ENCODE peak calls at places on chromosome 19, in nine cellular contexts. Q is HEK293T; I is AG09319; S is NCI-H2029; L is HTR-8/SVneo; X is SK-N-MC; H is T-helper 1 cell; J is NT2/D1; M is activated T-cell treated with anti-CD3 and anti-CD28 coated beads, Interleukin-2, amount 50 U/mL, for 24 hours. W is an unnamed sample.

GRCh38 chr19:48867922-48868195 is 558 bp downstream of the PLEKHA4 start:
- DNase-seq in S (no peak), L (no peak), Q (no peak), X (no peak), H (no peak), I (no peak), M (no peak), J (no peak), W (no peak)

GRCh38 chr19:55080915-55081772 is 5.5 kb downstream of the EPS8L1 start:
- DNase-seq in X (no peak), J (no peak), I (no peak), L (peak), H (peak), Q (peak), S (peak), M (peak), W (peak)

GRCh38 chr19:44822670-44823372 is 13.9 kb downstream of the BCAM start:
- DNase-seq in J (no peak), H (no peak), S (no peak), M (no peak), L (no peak), X (no peak), Q (no peak), I (no peak), W (no peak)

GRCh38 chr19:32649751-32650150 is 25.2 kb downstream of the ANKRD27 start:
- DNase-seq in J (no peak), S (no peak), Q (no peak), H (no peak), L (no peak), M (no peak), I (no peak), X (no peak), W (no peak)

GRCh38 chr19:41951686-41952172 is 7.4 kb downstream of the RABAC1 start:
- DNase-seq in M (peak), Q (peak), H (peak), I (peak), X (no peak), S (peak), J (peak), L (peak), W (peak)

GRCh38 chr19:53664152-53664551 is 32.4 kb downstream of the DPRX start:
- DNase-seq in M (no peak), I (no peak), X (no peak), J (no peak), L (no peak), Q (no peak), H (no peak), S (no peak), W (no peak)

GRCh38 chr19:2612619-2613249 is 89.8 kb downstream of the GNG7 start:
- DNase-seq in X (no peak), Q (no peak), L (no peak), I (no peak), J (no peak), H (no peak), M (no peak), S (no peak), W (no peak)

GRCh38 chr19:32720936-32721250 is 1.3 kb downstream of the TDRD12 start:
- DNase-seq in Q (no peak), J (no peak), I (no peak), H (no peak), L (no peak), S (no peak), M (no peak), X (no peak), W (no peak)

GRCh38 chr19:3275068-3275582 is 50.7 kb downstream of the CELF5 start:
- DNase-seq in X (no peak), M (no peak), L (peak), H (no peak), J (peak), S (no peak), Q (peak), I (no peak), W (no peak)

GRCh38 chr19:19610376-19611240 is 7.9 kb downstream of the PBX4 start:
- DNase-seq in S (no peak), H (no peak), X (no peak), Q (no peak), M (no peak), J (no peak), L (no peak), I (no peak), W (no peak)

GRCh38 chr19:13819242-13819641 is 24.0 kb downstream of the ZSWIM4 start:
- DNase-seq in H (no peak), I (no peak), X (no peak), Q (no peak), L (no peak), S (no peak), J (no peak), M (no peak), W (no peak)

GRCh38 chr19:58356236-58356970 is 3.1 kb upstream of the A1BG start:
- DNase-seq in H (no peak), J (no peak), L (no peak), S (no peak), Q (no peak), I (no peak), M (peak), X (no peak), W (no peak)